ENCODE peak calls at places on chromosomes 1 and 21, in four cellular contexts. One of them, this sample, is unnamed. For H3K9me3, the result is how much of the 10 kb centered on the place peaks cover.

GRCh38 chr1:180178511-180179161 is 24.0 kb downstream of the QSOX1 start:
- DNase-seq in IMR-90: peak
- DNase-seq in ovary: peak
- DNase-seq in mucosa of descending colon: peak
- DNase-seq in this sample: peak

GRCh38 chr1:73783367-73783766 is 414.6 kb downstream of the LRRIQ3 start:
- DNase-seq in IMR-90: no peak
- DNase-seq in ovary: no peak
- DNase-seq in mucosa of descending colon: peak
- DNase-seq in this sample: no peak

GRCh38 chr1:236615399-236616148 is 11.3 kb upstream of the HEATR1 start:
- DNase-seq in IMR-90: no peak
- DNase-seq in ovary: no peak
- DNase-seq in mucosa of descending colon: no peak
- DNase-seq in this sample: no peak

GRCh38 chr1:163230827-163231226 is 28.1 kb upstream of the RGS5 start:
- DNase-seq in IMR-90: no peak
- DNase-seq in ovary: no peak
- DNase-seq in mucosa of descending colon: no peak
- DNase-seq in this sample: peak

GRCh38 chr1:226677121-226678020 is 61.7 kb downstream of the ITPKB start:
- DNase-seq in IMR-90: peak
- DNase-seq in ovary: peak
- DNase-seq in mucosa of descending colon: peak
- DNase-seq in this sample: peak

GRCh38 chr1:36247538-36247937 is 23.3 kb downstream of the THRAP3 start:
- DNase-seq in IMR-90: no peak
- DNase-seq in ovary: no peak
- DNase-seq in mucosa of descending colon: no peak
- DNase-seq in this sample: no peak

GRCh38 chr1:169100208-169100882 is 6.1 kb upstream of the ATP1B1 start:
- DNase-seq in IMR-90: no peak
- DNase-seq in ovary: no peak
- DNase-seq in mucosa of descending colon: no peak
- DNase-seq in this sample: no peak

GRCh38 chr1:24074817-24075725 is 36.9 kb downstream of the MYOM3 start:
- DNase-seq in IMR-90: no peak
- DNase-seq in ovary: no peak
- DNase-seq in mucosa of descending colon: peak
- DNase-seq in this sample: no peak

GRCh38 chr21:41615613-41616012 is 107.7 kb upstream of the TMPRSS2 start:
- DNase-seq in IMR-90: peak
- DNase-seq in ovary: no peak
- DNase-seq in mucosa of descending colon: no peak
- DNase-seq in this sample: no peak

GRCh38 chr1:155320661-155321576 is at the start of gene RUSC1:
- DNase-seq in IMR-90: peak
- DNase-seq in ovary: peak
- DNase-seq in mucosa of descending colon: peak
- DNase-seq in this sample: peak

DNA sequence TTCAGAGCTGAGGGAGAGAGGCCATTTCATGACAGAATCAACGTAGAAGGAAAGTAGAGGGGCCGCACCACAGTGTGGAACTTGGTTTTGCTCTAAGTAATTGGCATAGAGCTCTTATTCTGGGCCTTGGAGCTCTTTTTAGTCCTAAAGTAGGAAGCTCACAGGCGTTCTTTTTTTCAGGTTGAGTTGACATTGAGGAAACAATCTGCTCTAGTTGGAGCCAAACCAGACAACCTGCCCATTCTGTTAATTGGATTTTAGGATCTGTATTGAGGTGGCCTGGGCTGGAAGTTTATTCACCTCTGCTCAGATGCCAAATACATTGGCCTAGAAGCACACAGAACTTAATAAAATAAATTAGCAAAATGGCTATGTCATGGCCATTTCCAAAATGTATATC is 1093.9 kb downstream of the ADGRL2 start:
- DNase-seq in IMR-90: no peak
- DNase-seq in ovary: no peak
- DNase-seq in mucosa of descending colon: no peak
- DNase-seq in this sample: no peak
- H3K9me3 ChIP-seq in IMR-90: under half
- H3K9me3 ChIP-seq in ovary: under half
- H3K9me3 ChIP-seq in mucosa of descending colon: under half
- H3K9me3 ChIP-seq in this sample: under half

DNA sequence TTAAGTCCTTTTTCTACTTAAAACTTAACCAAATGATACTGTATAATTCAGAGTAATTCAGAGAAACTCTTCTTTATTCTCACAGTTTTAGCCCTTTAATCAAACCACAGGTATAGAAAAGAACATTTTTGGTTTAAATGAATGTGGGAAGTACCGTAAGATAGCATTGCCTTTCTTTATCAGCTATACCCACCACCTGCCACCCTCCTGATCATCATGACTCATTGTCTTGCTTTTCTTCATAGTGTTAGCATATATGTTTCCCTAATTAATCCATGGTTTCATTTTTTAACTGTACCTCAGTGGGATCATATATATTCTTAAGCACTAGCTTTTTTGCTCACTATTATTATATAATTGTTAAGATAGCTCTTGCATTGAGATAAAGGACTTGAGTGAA is 27.5 kb upstream of the ANGPTL1 start:
- DNase-seq in IMR-90: no peak
- DNase-seq in ovary: no peak
- DNase-seq in mucosa of descending colon: no peak
- DNase-seq in this sample: no peak
- TF ChIP-seq CTCF in IMR-90: no peak
- TF ChIP-seq CTCF in ovary: no peak
- TF ChIP-seq CTCF in mucosa of descending colon: no peak
- TF ChIP-seq CTCF in this sample: no peak

GRCh38 chr1:63322944-63323865 is 838 bp downstream of the FOXD3 start:
- DNase-seq in IMR-90: no peak
- DNase-seq in ovary: no peak
- DNase-seq in mucosa of descending colon: peak
- DNase-seq in this sample: peak

GRCh38 chr1:63326473-63327380 is 4.4 kb downstream of the FOXD3 start:
- DNase-seq in IMR-90: peak
- DNase-seq in ovary: no peak
- DNase-seq in mucosa of descending colon: no peak
- DNase-seq in this sample: peak

GRCh38 chr1:63323866-63324778 is 1.8 kb downstream of the FOXD3 start:
- DNase-seq in IMR-90: no peak
- DNase-seq in ovary: no peak
- DNase-seq in mucosa of descending colon: no peak
- DNase-seq in this sample: peak

GRCh38 chr1:63326106-63326472 is 3.7 kb downstream of the FOXD3 start:
- DNase-seq in IMR-90: no peak
- DNase-seq in ovary: no peak
- DNase-seq in mucosa of descending colon: no peak
- DNase-seq in this sample: no peak

GRCh38 chr1:63324779-63325119 is 2.4 kb downstream of the FOXD3 start:
- DNase-seq in IMR-90: no peak
- DNase-seq in ovary: no peak
- DNase-seq in mucosa of descending colon: no peak
- DNase-seq in this sample: no peak
- H3K9me3 ChIP-seq in IMR-90: under half
- H3K9me3 ChIP-seq in ovary: under half
- H3K9me3 ChIP-seq in mucosa of descending colon: under half
- H3K9me3 ChIP-seq in this sample: under half

GRCh38 chr21:16457498-16457897 is 727.7 kb downstream of the USP25 start:
- DNase-seq in IMR-90: no peak
- DNase-seq in ovary: no peak
- DNase-seq in mucosa of descending colon: no peak
- DNase-seq in this sample: no peak

GRCh38 chr21:16455978-16456377 is 726.2 kb downstream of the USP25 start:
- DNase-seq in IMR-90: no peak
- DNase-seq in ovary: no peak
- DNase-seq in mucosa of descending colon: no peak
- DNase-seq in this sample: no peak

GRCh38 chr21:16455526-16455925 is 725.7 kb downstream of the USP25 start:
- DNase-seq in IMR-90: no peak
- DNase-seq in ovary: no peak
- DNase-seq in mucosa of descending colon: no peak
- DNase-seq in this sample: no peak

DNA sequence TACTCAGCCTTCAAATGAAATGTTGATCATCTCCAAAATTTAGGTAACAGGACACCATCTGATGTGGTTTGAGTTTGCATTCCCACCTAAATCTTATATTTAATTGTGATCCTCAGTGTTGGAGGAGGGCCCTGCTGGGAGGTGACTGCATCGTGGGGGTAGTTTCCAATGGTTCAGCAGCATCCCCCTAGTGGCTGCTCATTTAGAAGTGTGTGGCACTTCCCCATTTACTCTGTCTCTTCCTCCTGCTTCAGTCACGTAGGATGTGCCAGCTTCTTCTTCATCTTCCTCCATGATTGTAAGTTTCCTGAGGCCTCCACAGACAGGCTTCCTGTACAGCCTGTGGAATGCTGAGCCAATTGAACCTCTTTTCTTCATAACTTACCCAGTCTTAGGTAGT is 731.2 kb downstream of the USP25 start:
- DNase-seq in IMR-90: no peak
- DNase-seq in ovary: no peak
- DNase-seq in mucosa of descending colon: no peak
- DNase-seq in this sample: no peak
- TF ChIP-seq CTCF in IMR-90: no peak
- TF ChIP-seq CTCF in ovary: no peak
- TF ChIP-seq CTCF in mucosa of descending colon: no peak
- TF ChIP-seq CTCF in this sample: no peak

This sample was measured in hepatocyte.